ENCODE peak calls at places on chromosomes 2 and 18, in nine cellular contexts. P is ovary, Z is IMR-90, I is A549, N is suprapubic skin, A is stomach, Q is endothelial cell of umbilical vein, B is breast epithelium, O is heart left ventricle. R is an unnamed sample.

GRCh38 chr2:137865954-137866540 is 98.2 kb upstream of the HNMT start:
- DNase-seq in P (peak), Z (peak), I (peak), N (no peak), A (peak), Q (peak), B (no peak), O (no peak), R (no peak)

GRCh38 chr18:44754567-44754966 is 73.9 kb downstream of the SETBP1 start:
- DNase-seq in P (no peak), Z (no peak), I (no peak), N (no peak), A (no peak), Q (no peak), B (no peak), O (no peak), R (no peak)

GRCh38 chr18:79825913-79826312 is 28.2 kb downstream of the KCNG2 start:
- DNase-seq in P (no peak), Z (no peak), I (no peak), N (no peak), A (no peak), Q (no peak), B (no peak), O (no peak), R (no peak)

GRCh38 chr2:46669996-46670793 is 190.8 kb downstream of the TMEM247 start:
- DNase-seq in P (no peak), Z (peak), I (no peak), N (no peak), A (no peak), Q (no peak), B (no peak), O (no peak), R (no peak)

GRCh38 chr2:112880696-112881095 is 30.3 kb upstream of the IL37 start:
- DNase-seq in P (no peak), Z (peak), I (no peak), N (no peak), A (no peak), Q (peak), B (no peak), O (no peak), R (no peak)

GRCh38 chr2:179170897-179171296 is 93.7 kb downstream of the SESTD1 start:
- DNase-seq in P (no peak), Z (no peak), I (no peak), N (no peak), A (no peak), Q (no peak), B (no peak), O (no peak), R (no peak)

GRCh38 chr2:179049203-179049545 is 763 bp downstream of the CCDC141 start:
- DNase-seq in P (no peak), Z (no peak), I (no peak), N (no peak), A (no peak), Q (no peak), B (no peak), O (no peak), R (no peak)

GRCh38 chr2:112924348-112924747 is 13.4 kb downstream of the IL37 start:
- DNase-seq in P (no peak), Z (no peak), I (no peak), N (no peak), A (no peak), Q (no peak), B (no peak), O (no peak), R (no peak)

GRCh38 chr2:59297829-59298228 is 1056.7 kb upstream of the FANCL start:
- DNase-seq in P (no peak), Z (no peak), I (no peak), N (no peak), A (no peak), Q (no peak), B (no peak), O (no peak), R (no peak)

GRCh38 chr2:31401580-31401979 is 13.0 kb downstream of the XDH start:
- DNase-seq in P (no peak), Z (peak), I (peak), N (no peak), A (no peak), Q (peak), B (no peak), O (no peak), R (no peak)

GRCh38 chr18:3612315-3612714 is 162.3 kb downstream of the TGIF1 start:
- DNase-seq in P (no peak), Z (no peak), I (no peak), N (peak), A (no peak), Q (no peak), B (no peak), O (no peak), R (no peak)

GRCh38 chr2:26168785-26169184 is 4.1 kb upstream of the GAREM2 start:
- DNase-seq in P (no peak), Z (no peak), I (no peak), N (peak), A (no peak), Q (no peak), B (no peak), O (no peak), R (no peak)

GRCh38 chr2:98909381-98910211 is 26.4 kb downstream of the CRACDL start:
- DNase-seq in P (peak), Z (peak), I (no peak), N (peak), A (peak), Q (peak), B (peak), O (no peak), R (no peak)

GRCh38 chr2:109612991-109613921 is 510 bp downstream of the SEPTIN10 start:
- DNase-seq in P (peak), Z (peak), I (no peak), N (no peak), A (peak), Q (peak), B (no peak), O (peak), R (no peak)

GRCh38 chr2:33616873-33617272 is 17.8 kb upstream of the FAM98A start:
- DNase-seq in P (no peak), Z (peak), I (no peak), N (no peak), A (no peak), Q (no peak), B (no peak), O (no peak), R (no peak)

GRCh38 chr2:73827018-73827417 is 1.7 kb upstream of the STAMBP start:
- DNase-seq in P (no peak), Z (peak), I (peak), N (no peak), A (no peak), Q (peak), B (no peak), O (no peak), R (no peak)

GRCh38 chr18:51323941-51324340 is 126.5 kb upstream of the MEX3C start:
- DNase-seq in P (no peak), Z (no peak), I (no peak), N (no peak), A (no peak), Q (no peak), B (no peak), O (no peak), R (no peak)

GRCh38 chr2:216583157-216583556 is 50.1 kb upstream of the IGFBP2 start:
- DNase-seq in P (no peak), Z (peak), I (no peak), N (no peak), A (no peak), Q (no peak), B (no peak), O (no peak), R (no peak)

DNA sequence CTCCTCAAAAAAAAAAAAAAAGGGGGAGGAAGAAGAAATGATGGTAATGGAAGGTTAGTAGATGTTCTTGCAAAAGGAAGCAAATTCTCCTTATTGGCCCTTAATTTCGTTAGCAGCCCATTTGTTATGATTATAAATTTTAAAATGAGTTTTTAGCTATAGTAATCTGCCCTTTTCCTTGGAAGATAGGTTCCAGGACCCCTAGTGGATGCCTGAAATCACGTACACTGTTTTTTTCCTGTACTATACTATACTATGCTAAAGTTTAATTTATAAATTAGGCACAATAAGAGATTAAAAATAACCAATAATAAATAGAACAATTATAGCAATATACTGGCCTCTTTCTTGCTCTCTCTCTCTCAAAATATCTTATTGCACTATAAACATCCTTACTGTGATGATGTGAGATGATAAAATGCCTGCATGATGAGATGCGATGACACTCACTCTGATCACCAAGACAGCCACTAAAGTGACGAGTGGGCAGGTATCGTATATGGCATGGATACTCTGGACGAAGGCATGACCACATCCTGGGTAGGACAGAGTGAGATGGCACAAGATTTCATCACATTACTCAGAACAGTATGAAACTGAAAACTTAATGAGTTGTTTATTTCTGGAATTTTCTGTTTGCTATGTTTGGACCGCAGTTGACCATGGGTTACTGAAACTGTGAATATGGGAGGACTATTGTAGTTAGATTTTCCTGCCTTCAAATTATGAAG is 87.2 kb downstream of the KCTD18 start:
- DNase-seq in P (no peak), Z (no peak), I (no peak), N (no peak), A (no peak), Q (no peak), B (no peak), O (no peak), R (no peak)
- TF ChIP-seq CTCF in P (no peak), Z (peak), I (peak), N (no peak), A (no peak), Q (no peak), B (no peak), O (no peak), R (no peak)

GRCh38 chr2:53994735-53995538 is 24.1 kb upstream of the PSME4 start:
- DNase-seq in P (no peak), Z (no peak), I (no peak), N (no peak), A (no peak), Q (no peak), B (no peak), O (no peak), R (no peak)

GRCh38 chr2:54000122-54000521 is 29.3 kb upstream of the PSME4 start:
- DNase-seq in P (no peak), Z (no peak), I (no peak), N (no peak), A (no peak), Q (no peak), B (no peak), O (no peak), R (no peak)

GRCh38 chr2:53998834-53999233 is 28.0 kb upstream of the PSME4 start:
- DNase-seq in P (no peak), Z (no peak), I (no peak), N (no peak), A (no peak), Q (no peak), B (no peak), O (no peak), R (no peak)

GRCh38 chr2:54000524-54000923 is 29.7 kb upstream of the PSME4 start:
- DNase-seq in P (no peak), Z (peak), I (no peak), N (no peak), A (no peak), Q (peak), B (no peak), O (no peak), R (no peak)
- TF ChIP-seq POLR2A in P (no peak), Z (no peak), I (no peak), N (no peak), A (no peak), Q (no peak), B (no peak), O (no peak), R (no peak)

DNA sequence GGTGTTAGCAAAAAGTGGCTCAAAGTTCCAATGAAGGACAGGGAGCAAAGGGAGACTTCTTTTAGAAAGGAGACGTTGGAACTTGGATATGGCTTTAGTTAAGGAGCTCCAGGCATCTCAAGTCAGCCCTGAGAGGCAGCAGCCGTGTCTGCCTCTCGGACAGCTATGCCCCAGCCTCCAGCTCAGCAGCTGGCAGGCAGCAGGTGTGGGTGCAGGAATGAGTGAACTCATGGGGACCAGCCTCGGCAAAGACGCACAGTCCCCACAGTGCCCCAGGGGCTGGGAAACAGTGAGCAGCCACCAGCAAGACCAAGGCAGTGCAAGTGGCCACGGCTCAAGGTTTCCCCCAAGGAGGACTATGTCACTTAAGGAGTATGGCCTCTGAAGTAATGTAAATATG is 1.6 kb upstream of the LRRFIP1 start:
- DNase-seq in P (no peak), Z (no peak), I (no peak), N (no peak), A (no peak), Q (no peak), B (no peak), O (no peak), R (no peak)
- H3K27ac ChIP-seq in P (no peak), Z (no peak), I (no peak), N (no peak), A (peak), Q (no peak), B (no peak), O (peak), R (no peak)

GRCh38 chr2:86706935-86707334 is 13.2 kb upstream of the RMND5A start:
- DNase-seq in P (no peak), Z (no peak), I (no peak), N (no peak), A (no peak), Q (no peak), B (no peak), O (no peak), R (no peak)

GRCh38 chr2:86704482-86704971 is 15.6 kb upstream of the RMND5A start:
- DNase-seq in P (peak), Z (peak), I (peak), N (no peak), A (peak), Q (peak), B (no peak), O (peak), R (no peak)

GRCh38 chr2:86703704-86704370 is 16.3 kb upstream of the RMND5A start:
- DNase-seq in P (peak), Z (no peak), I (no peak), N (no peak), A (peak), Q (no peak), B (no peak), O (peak), R (no peak)

GRCh38 chr2:86700705-86701104 is 19.4 kb upstream of the RMND5A start:
- DNase-seq in P (no peak), Z (peak), I (no peak), N (no peak), A (no peak), Q (no peak), B (no peak), O (no peak), R (no peak)

DNA sequence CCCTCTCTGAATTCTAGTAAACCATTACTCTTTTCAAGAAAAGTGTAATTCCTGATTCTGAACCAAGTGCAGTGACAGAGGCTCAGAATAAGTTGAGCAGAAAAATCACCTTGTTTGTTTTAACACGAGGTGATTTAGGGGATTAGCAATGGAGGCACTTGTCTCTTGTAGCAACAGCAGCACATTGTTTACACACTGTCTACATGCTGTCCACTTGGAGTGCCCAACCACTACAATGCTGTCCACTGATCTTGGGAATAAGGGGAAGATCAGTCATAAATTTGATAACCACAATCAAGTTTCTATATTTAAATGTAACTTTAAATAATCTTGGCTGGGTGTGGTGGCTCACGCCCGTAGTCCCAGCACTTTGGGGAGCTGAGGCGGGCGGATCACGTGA is 13.9 kb upstream of the RMND5A start:
- DNase-seq in P (no peak), Z (no peak), I (no peak), N (no peak), A (no peak), Q (no peak), B (no peak), O (no peak), R (no peak)
- TF ChIP-seq CTCF in P (no peak), Z (no peak), I (no peak), N (no peak), A (no peak), Q (no peak), B (no peak), O (no peak), R (no peak)

GRCh38 chr2:1702186-1702565 is 42.1 kb downstream of the PXDN start:
- DNase-seq in P (no peak), Z (no peak), I (no peak), N (no peak), A (no peak), Q (no peak), B (no peak), O (no peak), R (no peak)
- TF ChIP-seq POLR2A in P (no peak), Z (no peak), I (no peak), N (no peak), A (no peak), Q (no peak), B (no peak), O (no peak), R (no peak)

GRCh38 chr2:219571311-219572236 is at the start of gene OBSL1:
- DNase-seq in P (peak), Z (peak), I (peak), N (no peak), A (peak), Q (peak), B (peak), O (peak), R (no peak)

GRCh38 chr2:219570194-219570923 is 980 bp downstream of the OBSL1 start:
- DNase-seq in P (no peak), Z (peak), I (peak), N (no peak), A (no peak), Q (peak), B (no peak), O (peak), R (no peak)

GRCh38 chr2:219570924-219571310 is 422 bp downstream of the OBSL1 start:
- DNase-seq in P (peak), Z (peak), I (no peak), N (no peak), A (no peak), Q (peak), B (no peak), O (no peak), R (no peak)

GRCh38 chr2:219573166-219573565 is 1.1 kb downstream of the INHA start:
- DNase-seq in P (no peak), Z (no peak), I (no peak), N (no peak), A (no peak), Q (no peak), B (no peak), O (no peak), R (no peak)

GRCh38 chr2:219572237-219573001 is at the start of gene INHA:
- DNase-seq in P (no peak), Z (no peak), I (no peak), N (no peak), A (no peak), Q (no peak), B (no peak), O (no peak), R (no peak)
- H3K27ac ChIP-seq in P (peak), Z (peak), I (peak), N (peak), A (peak), Q (no peak), B (peak), O (peak), R (peak)

GRCh38 chr2:219003267-219003634 is 10.0 kb upstream of the CRYBA2 start:
- DNase-seq in P (no peak), Z (no peak), I (no peak), N (no peak), A (no peak), Q (peak), B (no peak), O (no peak), R (no peak)

GRCh38 chr2:219001100-219001576 is 7.9 kb upstream of the CRYBA2 start:
- DNase-seq in P (no peak), Z (no peak), I (no peak), N (no peak), A (no peak), Q (no peak), B (no peak), O (no peak), R (no peak)

GRCh38 chr2:219003979-219004378 is 10.8 kb upstream of the CRYBA2 start:
- DNase-seq in P (no peak), Z (no peak), I (no peak), N (no peak), A (no peak), Q (no peak), B (no peak), O (no peak), R (no peak)

GRCh38 chr2:219001577-219002394 is 8.6 kb upstream of the CRYBA2 start:
- DNase-seq in P (no peak), Z (no peak), I (no peak), N (no peak), A (peak), Q (no peak), B (peak), O (no peak), R (no peak)

GRCh38 chr2:219002395-219003266 is 9.4 kb upstream of the CRYBA2 start:
- DNase-seq in P (no peak), Z (no peak), I (peak), N (no peak), A (peak), Q (no peak), B (peak), O (no peak), R (no peak)
- TF ChIP-seq CTCF in P (no peak), Z (peak), I (peak), N (peak), A (peak), Q (peak), B (no peak), O (no peak), R (no peak)

GRCh38 chr18:42011053-42011452 is 56.0 kb downstream of the PIK3C3 start:
- DNase-seq in P (no peak), Z (no peak), I (no peak), N (no peak), A (no peak), Q (no peak), B (no peak), O (no peak), R (no peak)
- TF ChIP-seq POLR2A in P (no peak), Z (no peak), I (no peak), N (no peak), A (no peak), Q (no peak), B (no peak), O (no peak), R (no peak)

GRCh38 chr2:221612171-221612570 is 40.1 kb upstream of the EPHA4 start:
- DNase-seq in P (no peak), Z (no peak), I (no peak), N (no peak), A (no peak), Q (no peak), B (no peak), O (no peak), R (no peak)

GRCh38 chr2:221610249-221610648 is 38.1 kb upstream of the EPHA4 start:
- DNase-seq in P (no peak), Z (no peak), I (no peak), N (no peak), A (no peak), Q (no peak), B (no peak), O (no peak), R (no peak)

GRCh38 chr2:221614274-221614673 is 42.2 kb upstream of the EPHA4 start:
- DNase-seq in P (no peak), Z (no peak), I (no peak), N (no peak), A (no peak), Q (no peak), B (no peak), O (no peak), R (no peak)

GRCh38 chr2:221610675-221611074 is 38.6 kb upstream of the EPHA4 start:
- DNase-seq in P (no peak), Z (no peak), I (no peak), N (no peak), A (no peak), Q (no peak), B (no peak), O (no peak), R (no peak)

GRCh38 chr2:221612800-221613199 is 40.7 kb upstream of the EPHA4 start:
- DNase-seq in P (no peak), Z (no peak), I (no peak), N (no peak), A (no peak), Q (no peak), B (no peak), O (no peak), R (no peak)
- H3K27ac ChIP-seq in P (no peak), Z (no peak), I (no peak), N (no peak), A (no peak), Q (no peak), B (no peak), O (no peak), R (no peak)